ENCODE peak calls at places on chromosome 2, in seven cellular contexts. U is brain microvascular endothelial cell, Q is left lung, S is esophagus muscularis mucosa, D is astrocyte of the spinal cord, X is pancreas, G is upper lobe of left lung. R is an unnamed sample.
A peak's percentile ranks its signal among the peaks of the same experiment; 100 is the strongest.

GRCh38 chr2:58447586-58447985 is 206.5 kb upstream of the FANCL start:
- DNase-seq in U (no peak), Q (no peak), S (no peak), D (no peak), X (no peak), G (no peak), R (no peak)

GRCh38 chr2:28231110-28231621 is 161.5 kb upstream of the FOSL2 start:
- DNase-seq in U (no peak), Q (no peak), S (no peak), D (peak; percentile 57), X (no peak), G (no peak), R (peak; percentile 25)

GRCh38 chr2:41521191-41521590 is 526.6 kb upstream of the PKDCC start:
- DNase-seq in U (no peak), Q (no peak), S (no peak), D (no peak), X (no peak), G (no peak), R (no peak)

GRCh38 chr2:114001936-114002335 is 112.0 kb downstream of the ACTR3 start:
- DNase-seq in U (no peak), Q (no peak), S (peak; percentile 74), D (no peak), X (no peak), G (no peak), R (no peak)

GRCh38 chr2:10759151-10759714 is 37.8 kb downstream of the ATP6V1C2 start:
- DNase-seq in U (no peak), Q (no peak), S (peak; percentile 85), D (no peak), X (no peak), G (no peak), R (no peak)

GRCh38 chr2:56390644-56391043 is 206.9 kb downstream of the CCDC85A start:
- DNase-seq in U (no peak), Q (no peak), S (no peak), D (no peak), X (no peak), G (no peak), R (no peak)

GRCh38 chr2:46749042-46749461 is 166.6 kb downstream of the MCFD2 start:
- DNase-seq in U (peak; percentile 74), Q (no peak), S (no peak), D (peak; percentile 83), X (no peak), G (no peak), R (peak; percentile 42)

GRCh38 chr2:240643811-240644150 is 18.5 kb downstream of the GPR35 start:
- DNase-seq in U (no peak), Q (no peak), S (peak; percentile 34), D (no peak), X (no peak), G (no peak), R (no peak)

GRCh38 chr2:20625491-20625919 is 25.4 kb downstream of the HS1BP3 start:
- DNase-seq in U (no peak), Q (peak; percentile 35), S (no peak), D (no peak), X (peak; percentile 32), G (no peak), R (no peak)

GRCh38 chr2:20042531-20042930 is 8.9 kb downstream of the LAPTM4A start:
- DNase-seq in U (no peak), Q (no peak), S (no peak), D (no peak), X (no peak), G (no peak), R (no peak)

GRCh38 chr2:27681844-27682243 is 18.2 kb downstream of the SLC4A1AP start:
- DNase-seq in U (peak; percentile 63), Q (no peak), S (no peak), D (peak; percentile 62), X (no peak), G (no peak), R (no peak)

GRCh38 chr2:38960609-38961320 is 71.1 kb downstream of the ARHGEF33 start:
- DNase-seq in U (no peak), Q (no peak), S (no peak), D (no peak), X (peak; percentile 50), G (no peak), R (no peak)

GRCh38 chr2:237472187-237472712 is 14.8 kb upstream of the MLPH start:
- DNase-seq in U (no peak), Q (no peak), S (no peak), D (no peak), X (no peak), G (no peak), R (no peak)

GRCh38 chr2:73359915-73360697 is 25.5 kb upstream of the ALMS1 start:
- DNase-seq in U (no peak), Q (no peak), S (no peak), D (no peak), X (no peak), G (no peak), R (no peak)

GRCh38 chr2:207513577-207514257 is 16.0 kb upstream of the CREB1 start:
- DNase-seq in U (peak; percentile 82), Q (no peak), S (peak; percentile 21), D (peak; percentile 96), X (no peak), G (no peak), R (peak; percentile 86)

GRCh38 chr2:43410055-43410604 is 183.7 kb upstream of the ZFP36L2 start:
- DNase-seq in U (no peak), Q (no peak), S (no peak), D (no peak), X (no peak), G (no peak), R (no peak)

DNA sequence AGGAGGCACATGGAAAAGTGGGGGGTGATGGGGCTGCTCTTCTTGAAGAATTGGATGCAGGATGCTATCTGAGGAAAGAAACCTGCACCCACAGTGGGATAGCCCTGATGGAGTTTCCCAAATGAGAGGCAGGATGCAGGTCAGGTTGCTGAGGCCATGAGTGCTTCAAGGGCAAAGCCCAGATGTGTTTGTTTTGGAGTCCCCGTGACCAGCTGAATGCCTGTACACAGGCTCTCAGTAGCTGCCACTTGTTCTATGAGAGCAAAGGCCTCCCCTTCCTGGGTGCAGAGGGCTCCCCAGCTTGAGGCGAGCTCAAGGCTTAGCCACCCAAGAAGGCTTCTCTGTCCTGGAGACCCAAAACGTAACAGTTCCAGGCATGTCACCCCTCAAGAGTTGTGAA is 192.7 kb downstream of the SEPTIN10 start:
- DNase-seq in U (no peak), Q (no peak), S (no peak), D (no peak), X (no peak), G (peak; percentile 48), R (no peak)
- H3K4me3 ChIP-seq in U (no peak overlapping the region), Q (no peak overlapping the region), S (no peak overlapping the region), D (no peak overlapping the region), X (no peak overlapping the region), G (no peak overlapping the region), R (no peak overlapping the region)

GRCh38 chr2:130352229-130352628 is 3.6 kb upstream of the PTPN18 start:
- DNase-seq in U (no peak), Q (no peak), S (peak; percentile 47), D (no peak), X (no peak), G (no peak), R (no peak)

GRCh38 chr2:130349174-130349573 is 6.5 kb downstream of the IMP4 start:
- DNase-seq in U (no peak), Q (no peak), S (peak; percentile 5), D (no peak), X (no peak), G (no peak), R (no peak)

GRCh38 chr2:130354135-130354420 is 1.8 kb upstream of the PTPN18 start:
- DNase-seq in U (no peak), Q (no peak), S (no peak), D (no peak), X (no peak), G (no peak), R (no peak)

GRCh38 chr2:130353291-130354134 is 2.3 kb upstream of the PTPN18 start:
- DNase-seq in U (no peak), Q (no peak), S (peak; percentile 82), D (no peak), X (no peak), G (no peak), R (no peak)

GRCh38 chr2:130351495-130352125 is 4.2 kb upstream of the PTPN18 start:
- DNase-seq in U (no peak), Q (no peak), S (peak; percentile 80), D (no peak), X (no peak), G (no peak), R (no peak)
- H3K4me3 ChIP-seq in U (no peak overlapping the region), Q (no peak overlapping the region), S (no peak overlapping the region), D (no peak overlapping the region), X (no peak overlapping the region), G (no peak overlapping the region), R (no peak overlapping the region)

GRCh38 chr2:70975237-70975636 is 3.2 kb upstream of the ANKRD53 start:
- DNase-seq in U (no peak), Q (no peak), S (peak; percentile 66), D (no peak), X (no peak), G (no peak), R (no peak)

GRCh38 chr2:70978388-70979357 is at the start of gene ANKRD53:
- DNase-seq in U (no peak), Q (no peak), S (peak; percentile 91), D (peak; percentile 13), X (peak; percentile 90), G (peak; percentile 48), R (no peak)

GRCh38 chr2:70979626-70980025 is 1.2 kb downstream of the ANKRD53 start:
- DNase-seq in U (no peak), Q (no peak), S (no peak), D (no peak), X (no peak), G (peak; percentile 19), R (no peak)

GRCh38 chr2:70974592-70974991 is 3.8 kb upstream of the ANKRD53 start:
- DNase-seq in U (no peak), Q (no peak), S (peak; percentile 55), D (no peak), X (no peak), G (no peak), R (no peak)

DNA sequence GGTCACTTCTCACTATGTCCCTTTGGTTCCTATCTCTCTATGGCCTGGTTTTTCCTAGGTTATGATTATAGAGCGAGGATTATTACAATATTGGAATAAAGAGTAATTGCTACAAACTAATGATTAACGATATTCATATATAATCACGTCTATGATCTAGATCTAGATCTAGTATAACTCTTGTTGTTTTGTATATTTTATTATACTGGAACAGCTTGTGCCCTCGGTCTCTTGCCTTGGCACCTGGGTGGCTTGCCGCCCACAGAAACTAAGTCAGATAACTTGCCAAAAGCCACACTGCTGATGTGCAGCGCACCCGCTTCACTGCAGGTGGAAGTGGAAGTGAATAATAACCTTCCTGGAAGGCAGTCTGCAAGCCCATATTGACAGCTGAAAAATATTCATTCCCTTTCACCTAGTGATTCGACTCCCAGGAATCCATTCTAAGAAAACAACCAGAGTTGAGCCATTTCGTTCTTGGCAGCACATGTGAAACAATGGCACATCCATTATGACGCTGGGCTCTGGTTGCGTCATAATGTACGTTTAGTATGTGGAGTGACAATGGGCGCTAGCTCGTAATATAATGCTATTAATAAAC is 725 bp upstream of the ANKRD53 start:
- DNase-seq in U (peak; percentile 72), Q (no peak), S (peak; percentile 90), D (peak; percentile 85), X (no peak), G (peak; percentile 54), R (peak; percentile 89)
- H3K4me3 ChIP-seq in U (peak overlapping the region; percentile 63), Q (peak overlapping the region; percentile 39), S (peak overlapping the region; percentile 69), D (peak overlapping the region; percentile 51), X (peak overlapping the region; percentile 72), G (peak overlapping the region; percentile 80), R (peak overlapping the region; percentile 52)

DNA sequence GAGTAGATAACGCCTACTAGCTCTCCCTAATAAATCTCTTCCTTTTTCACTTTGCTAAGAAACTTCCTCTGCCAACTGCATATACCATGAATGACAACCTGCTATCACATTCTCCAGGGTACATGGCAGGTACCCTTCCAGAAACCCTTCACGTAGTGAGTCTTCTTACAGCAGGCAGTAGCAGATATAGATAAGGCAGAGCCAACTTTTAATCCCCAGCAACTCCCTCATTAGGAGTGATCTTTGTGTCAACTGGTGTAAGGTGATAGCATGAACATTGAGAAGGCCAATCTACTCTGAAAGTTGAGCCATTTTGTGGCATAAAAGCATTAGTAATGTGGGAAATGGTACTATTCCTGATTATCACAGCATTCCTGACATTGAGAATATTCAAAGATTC is 5.7 kb upstream of the STK17B start:
- DNase-seq in U (no peak), Q (no peak), S (no peak), D (no peak), X (no peak), G (no peak), R (no peak)
- H3K4me3 ChIP-seq in U (no peak overlapping the region), Q (no peak overlapping the region), S (no peak overlapping the region), D (no peak overlapping the region), X (no peak overlapping the region), G (no peak overlapping the region), R (no peak overlapping the region)